ENCODE peak calls at places on chromosome 22, in five cellular contexts. R is neuronal stem cell, G is H1, Y is mesenchymal stem cell, O is IMR-90. Z is an unnamed sample.

GRCh38 chr22:30270841-30271240 is 4.2 kb upstream of the OSM start:
- DNase-seq in Y (peak; percentile 66), O (peak; percentile 81), G (no peak), R (no peak), Z (no peak)

GRCh38 chr22:50192056-50192824 is 6.5 kb downstream of the TRABD start:
- DNase-seq in Y (no peak), G (no peak), R (no peak), O (peak; percentile 19), Z (no peak)

GRCh38 chr22:46967445-46968358 is 205.3 kb downstream of the TBC1D22A start:
- DNase-seq in R (no peak), G (no peak), O (no peak), Y (no peak), Z (no peak)

GRCh38 chr22:21632237-21632895 is at the start of gene CCDC116:
- DNase-seq in G (peak; percentile 73), R (no peak), Y (no peak), O (no peak), Z (peak; percentile 77)

GRCh38 chr22:20061481-20061861 is 18.6 kb upstream of the DGCR8 start:
- DNase-seq in G (no peak), R (no peak), Y (no peak), O (peak; percentile 8), Z (no peak)

GRCh38 chr22:38938925-38939324 is 18.5 kb upstream of the APOBEC3A start:
- DNase-seq in G (no peak), R (no peak), Y (no peak), O (no peak), Z (no peak)

GRCh38 chr22:49295851-49296560 is 531.7 kb downstream of the BRD1 start:
- DNase-seq in Y (no peak), R (no peak), G (peak; percentile 33), O (no peak), Z (peak; percentile 17)

GRCh38 chr22:46078241-46079092 is 71.9 kb upstream of the PPARA start:
- DNase-seq in O (no peak), Y (no peak), R (no peak), G (no peak), Z (no peak)

GRCh38 chr22:45329536-45329936 is 19.8 kb downstream of the FAM118A start:
- DNase-seq in O (no peak), R (no peak), Y (no peak), G (no peak), Z (no peak)

GRCh38 chr22:31825513-31825912 is 71.7 kb downstream of the DEPDC5 start:
- DNase-seq in R (no peak), G (no peak), Y (no peak), O (no peak), Z (no peak)

GRCh38 chr22:48563118-48563965 is 1264.3 kb downstream of the BRD1 start:
- DNase-seq in G (no peak), O (no peak), R (no peak), Y (no peak), Z (no peak)

GRCh38 chr22:32204211-32204855 is 540 bp downstream of the RFPL2 start:
- DNase-seq in Y (no peak), R (no peak), O (no peak), G (peak; percentile 71), Z (peak; percentile 66)

GRCh38 chr22:20258584-20259335 is 9.4 kb downstream of the RTN4R start:
- DNase-seq in O (no peak), R (no peak), G (no peak), Y (no peak), Z (no peak)

GRCh38 chr22:36332623-36333331 is 55.0 kb downstream of the MYH9 start:
- DNase-seq in G (no peak), Y (peak; percentile 95), R (no peak), O (peak; percentile 83), Z (no peak)

GRCh38 chr22:36333632-36334031 is 54.1 kb downstream of the MYH9 start:
- DNase-seq in O (no peak), G (no peak), Y (no peak), R (no peak), Z (no peak)

GRCh38 chr22:36335621-36336020 is 52.1 kb downstream of the MYH9 start:
- DNase-seq in R (no peak), O (no peak), G (no peak), Y (peak; percentile 47), Z (no peak)

GRCh38 chr22:36334838-36335603 is 52.7 kb downstream of the MYH9 start:
- DNase-seq in O (peak; percentile 84), G (no peak), R (no peak), Y (peak; percentile 82), Z (no peak)

GRCh38 chr22:36334081-36334831 is 53.5 kb downstream of the MYH9 start:
- DNase-seq in Y (peak; percentile 48), R (no peak), O (no peak), G (no peak), Z (peak; percentile 79)
- H2BK120ac ChIP-seq in Y (no peak overlapping the region), R (no peak overlapping the region), O (peak overlapping the region; percentile 97), G (no peak overlapping the region), Z (no peak overlapping the region)

DNA sequence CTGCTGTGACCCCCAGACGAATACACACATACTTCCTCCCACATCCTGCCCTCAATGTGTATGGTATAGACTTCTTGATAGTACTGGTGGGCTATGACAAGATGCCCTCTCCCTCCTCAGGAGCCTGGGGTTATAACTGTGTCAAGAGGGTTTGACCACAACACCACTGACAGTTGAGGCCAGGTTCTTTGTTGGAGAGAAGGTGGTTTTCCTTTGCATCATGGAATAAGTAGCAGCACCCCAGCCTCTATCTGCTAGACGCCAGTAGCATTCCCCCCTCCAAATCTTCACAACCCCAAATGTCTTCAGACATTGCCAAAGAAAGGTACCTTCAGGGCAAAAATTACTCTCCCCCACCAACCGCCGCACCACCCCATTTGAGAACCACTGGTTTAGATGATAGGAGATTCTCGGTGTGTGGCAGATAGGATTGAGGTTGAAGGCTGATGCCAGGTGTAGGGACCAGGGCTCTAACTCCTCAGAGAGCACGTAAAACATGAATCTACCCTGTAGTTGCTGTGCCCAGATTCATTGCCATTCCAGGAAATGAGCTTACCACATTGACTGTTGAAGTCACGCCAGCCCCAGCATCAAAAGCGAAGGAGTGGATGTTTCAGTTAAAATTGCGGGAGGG is 5.5 kb upstream of the MYO18B start:
- DNase-seq in G (no peak), Y (no peak), O (no peak), R (no peak), Z (no peak)
- H2AFZ ChIP-seq in G (no peak overlapping the region), Y (no peak overlapping the region), O (no peak overlapping the region), R (no peak overlapping the region), Z (no peak overlapping the region)

GRCh38 chr22:37526376-37526775 is 7.2 kb upstream of the CARD10 start:
- DNase-seq in R (no peak), O (no peak), Y (no peak), G (no peak), Z (no peak)
- H2BK120ac ChIP-seq in R (no peak overlapping the region), O (peak overlapping the region; percentile 86), Y (no peak overlapping the region), G (no peak overlapping the region), Z (no peak overlapping the region)

GRCh38 chr22:43562843-43563242 is 151.0 kb downstream of the MPPED1 start:
- DNase-seq in R (no peak), G (no peak), Y (no peak), O (no peak), Z (peak; percentile 46)
- H2AFZ ChIP-seq in R (no peak overlapping the region), G (no peak overlapping the region), Y (peak overlapping the region; percentile 20), O (no peak overlapping the region), Z (no peak overlapping the region)

DNA sequence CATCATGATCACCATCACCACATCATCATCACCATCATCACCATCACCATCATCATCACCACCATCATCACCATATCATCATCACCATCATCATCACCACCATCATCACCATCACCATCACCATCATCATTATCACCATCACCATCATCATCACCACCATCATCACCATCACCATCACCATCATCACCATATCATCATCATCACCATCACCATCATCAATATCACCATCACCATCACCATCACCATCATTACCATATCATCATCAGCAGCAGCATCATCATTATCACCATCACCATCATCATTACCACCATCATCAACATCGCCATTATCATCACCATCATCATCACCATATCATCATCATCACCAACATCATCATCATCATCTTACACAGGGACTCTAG is 351.1 kb downstream of the MIAT start:
- DNase-seq in Y (no peak), G (no peak), R (no peak), O (no peak), Z (no peak)
- H2BK120ac ChIP-seq in Y (no peak overlapping the region), G (no peak overlapping the region), R (no peak overlapping the region), O (no peak overlapping the region), Z (no peak overlapping the region)

GRCh38 chr22:23243006-23243573 is 62.8 kb downstream of the BCR start:
- DNase-seq in G (peak; percentile 73), O (no peak), R (peak; percentile 72), Y (no peak), Z (peak; percentile 88)

GRCh38 chr22:23240639-23241389 is 60.5 kb downstream of the BCR start:
- DNase-seq in O (no peak), G (no peak), R (no peak), Y (no peak), Z (peak; percentile 67)

GRCh38 chr22:23242473-23243001 is 62.2 kb downstream of the BCR start:
- DNase-seq in R (peak; percentile 62), G (peak; percentile 82), Y (peak; percentile 52), O (peak; percentile 46), Z (peak; percentile 95)

GRCh38 chr22:23243859-23244689 is 63.8 kb downstream of the BCR start:
- DNase-seq in G (no peak), R (no peak), O (no peak), Y (no peak), Z (no peak)

GRCh38 chr22:23241562-23242472 is 61.5 kb downstream of the BCR start:
- DNase-seq in R (no peak), G (no peak), O (no peak), Y (no peak), Z (no peak)
- H2AFZ ChIP-seq in R (no peak overlapping the region), G (no peak overlapping the region), O (no peak overlapping the region), Y (no peak overlapping the region), Z (no peak overlapping the region)